ENCODE peak calls at places on chromosomes 16 and 17, in five cellular contexts. A, R, I, K and H are unnamed samples.

GRCh38 chr17:65677932-65678331 is 116.5 kb upstream of the AXIN2 start:
- DNase-seq in A (no peak), R (peak; percentile 74), I (no peak), K (no peak), H (no peak)

GRCh38 chr16:54282202-54282922 is 4.2 kb downstream of the IRX3 start:
- DNase-seq in A (peak; percentile 81), R (peak; percentile 4), I (peak; percentile 15), K (no peak), H (peak; percentile 86)

GRCh38 chr16:324451-325334 is 27.8 kb downstream of the AXIN1 start:
- DNase-seq in A (peak; percentile 70), R (no peak), I (no peak), K (peak; percentile 14), H (no peak)

GRCh38 chr17:45640141-45640850 is 143.8 kb upstream of the CRHR1 start:
- DNase-seq in A (peak; percentile 93), R (peak; percentile 91), I (peak; percentile 78), K (peak; percentile 75), H (peak; percentile 89)

GRCh38 chr16:71762186-71762585 is 37.7 kb upstream of the PHLPP2 start:
- DNase-seq in A (no peak), R (no peak), I (no peak), K (no peak), H (no peak)

GRCh38 chr16:62149646-62150045 is 113.4 kb upstream of the CDH8 start:
- DNase-seq in A (no peak), R (no peak), I (no peak), K (no peak), H (no peak)

GRCh38 chr17:31052187-31052889 is 42.4 kb upstream of the NF1 start:
- DNase-seq in A (no peak), R (peak; percentile 76), I (peak; percentile 42), K (no peak), H (no peak)

GRCh38 chr17:2064147-2064489 is 9.2 kb downstream of the HIC1 start:
- DNase-seq in A (no peak), R (no peak), I (no peak), K (no peak), H (no peak)

GRCh38 chr17:36761203-36761945 is 160.0 kb downstream of the MRM1 start:
- DNase-seq in A (peak; percentile 36), R (no peak), I (no peak), K (no peak), H (peak; percentile 94)

GRCh38 chr17:58591455-58591854 is 77.0 kb upstream of the MTMR4 start:
- DNase-seq in A (peak; percentile 42), R (peak; percentile 29), I (no peak), K (no peak), H (no peak)

GRCh38 chr16:86537486-86537885 is 17.5 kb downstream of the MTHFSD start:
- DNase-seq in A (no peak), R (no peak), I (no peak), K (no peak), H (no peak)

GRCh38 chr16:27314161-27314723 is 468 bp downstream of the IL4R start:
- DNase-seq in A (peak; percentile 55), R (peak; percentile 78), I (peak; percentile 42), K (no peak), H (no peak)
- TF ChIP-seq EZH2phosphoT487 in A (no peak), R (no peak), I (no peak), K (no peak), H (peak; percentile 53)

GRCh38 chr16:17101646-17102045 is 369.1 kb downstream of the XYLT1 start:
- DNase-seq in A (peak; percentile 78), R (no peak), I (peak; percentile 54), K (peak; percentile 40), H (peak; percentile 25)
- TF ChIP-seq EZH2phosphoT487 in A (no peak), R (no peak), I (no peak), K (no peak), H (no peak)

DNA sequence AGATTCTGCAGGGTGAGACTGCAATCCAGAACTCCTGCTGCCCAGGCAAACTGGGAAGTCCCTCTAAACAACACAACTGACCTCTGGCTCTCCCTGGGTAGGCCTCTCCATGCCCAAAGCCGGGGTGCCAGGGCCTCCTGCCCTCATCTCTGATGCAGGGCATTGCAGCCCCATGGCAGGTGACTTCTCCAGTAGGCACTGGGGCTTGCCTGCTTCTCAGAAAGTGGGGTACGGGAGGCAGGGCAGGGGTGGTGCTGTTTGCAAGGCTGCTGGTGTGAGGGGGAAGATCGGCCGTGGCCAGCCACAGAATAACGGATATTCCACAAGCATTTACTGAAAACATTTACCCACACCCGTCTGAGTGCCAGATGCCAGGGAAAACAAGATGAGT is 4.1 kb upstream of the GPRC5C start:
- DNase-seq in A (no peak), R (no peak), I (no peak), K (no peak), H (no peak)
- TF ChIP-seq EZH2phosphoT487 in A (no peak), R (no peak), I (no peak), K (no peak), H (no peak)

DNA sequence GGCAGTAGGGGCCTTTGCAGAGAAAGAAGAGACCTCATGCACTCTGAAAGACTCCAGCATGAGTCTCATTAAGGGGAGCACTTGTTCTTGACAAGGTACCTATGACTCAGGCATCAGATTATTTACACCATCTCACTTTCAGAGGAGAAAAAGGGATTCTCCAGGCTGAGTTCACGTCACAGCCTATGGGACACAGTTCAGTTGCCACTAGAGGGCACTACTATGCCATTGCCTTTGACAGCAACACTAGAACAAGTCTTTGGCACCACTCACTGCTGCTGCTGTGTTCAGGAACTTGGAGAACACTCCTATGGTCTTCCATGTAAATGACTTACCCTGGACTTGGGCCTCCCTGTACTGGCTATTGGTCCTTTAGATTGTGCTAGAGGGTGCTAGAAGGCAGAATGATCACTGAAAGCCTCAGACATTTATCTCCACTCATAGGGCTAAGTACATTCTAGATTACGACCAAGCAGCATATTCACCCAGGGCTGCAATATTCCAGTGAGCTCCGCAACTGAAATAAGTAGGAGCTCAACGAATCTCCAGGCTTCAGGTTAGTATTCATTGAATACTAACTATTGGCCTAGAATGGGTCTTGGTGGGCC is 225.1 kb upstream of the CA10 start:
- DNase-seq in A (peak; percentile 91), R (peak; percentile 76), I (peak; percentile 4), K (peak; percentile 52), H (peak; percentile 87)
- TF ChIP-seq EZH2phosphoT487 in A (no peak), R (no peak), I (no peak), K (no peak), H (no peak)

GRCh38 chr16:30979170-30980067 is 5.6 kb upstream of the HSD3B7 start:
- DNase-seq in A (peak; percentile 30), R (no peak), I (no peak), K (no peak), H (no peak)
- TF ChIP-seq EZH2phosphoT487 in A (no peak), R (no peak), I (no peak), K (no peak), H (no peak)

GRCh38 chr17:79382313-79382712 is 228.5 kb downstream of the RBFOX3 start:
- DNase-seq in A (no peak), R (no peak), I (no peak), K (no peak), H (no peak)
- TF ChIP-seq EZH2phosphoT487 in A (no peak), R (no peak), I (no peak), K (no peak), H (no peak)

DNA sequence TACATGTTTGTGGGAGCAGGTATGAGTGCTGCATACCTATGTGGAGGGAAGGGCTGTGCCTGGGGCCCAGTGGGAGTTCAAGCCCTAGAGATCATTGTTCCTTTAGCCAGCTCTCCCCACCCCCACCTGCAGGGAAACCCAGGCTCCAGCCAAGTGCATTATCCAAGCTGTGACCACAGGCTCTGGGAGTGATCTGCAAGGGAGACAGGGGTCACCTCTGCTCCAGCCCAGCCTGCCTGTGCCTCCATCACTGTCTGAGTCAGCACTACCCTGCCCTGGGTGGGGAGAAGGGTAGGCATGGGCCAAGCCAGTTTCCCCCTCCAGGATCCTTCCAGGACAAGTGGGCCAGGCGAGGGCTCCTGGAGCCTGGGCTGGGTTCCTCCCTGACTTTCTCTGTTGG is 32.1 kb upstream of the SBK1 start:
- DNase-seq in A (no peak), R (no peak), I (no peak), K (no peak), H (no peak)
- TF ChIP-seq EZH2phosphoT487 in A (no peak), R (no peak), I (no peak), K (no peak), H (no peak)

GRCh38 chr17:43874293-43874692 is 27.3 kb downstream of the CD300LG start:
- DNase-seq in A (no peak), R (no peak), I (no peak), K (no peak), H (no peak)
- TF ChIP-seq EZH2phosphoT487 in A (no peak), R (no peak), I (no peak), K (no peak), H (no peak)